ENCODE peak calls at places on chromosome 20, in eight cellular contexts. One of them, this sample, is unnamed.

GRCh38 chr20:47468290-47469050 is 33.2 kb upstream of the NCOA3 start:
- DNase-seq in transverse colon: peak
- DNase-seq in ovary: no peak
- DNase-seq in K562: peak
- DNase-seq in A549: no peak
- DNase-seq in stomach: peak
- DNase-seq in tibial nerve: no peak
- DNase-seq in H1: no peak
- DNase-seq in this sample: no peak

GRCh38 chr20:33162753-33163152 is 5.2 kb upstream of the BPIFA2 start:
- DNase-seq in transverse colon: no peak
- DNase-seq in ovary: no peak
- DNase-seq in K562: no peak
- DNase-seq in A549: no peak
- DNase-seq in stomach: peak
- DNase-seq in tibial nerve: no peak
- DNase-seq in H1: no peak
- DNase-seq in this sample: no peak

GRCh38 chr20:37071481-37071911 is 24.3 kb downstream of the RBL1 start:
- DNase-seq in transverse colon: no peak
- DNase-seq in ovary: no peak
- DNase-seq in K562: no peak
- DNase-seq in A549: no peak
- DNase-seq in stomach: no peak
- DNase-seq in tibial nerve: no peak
- DNase-seq in H1: no peak
- DNase-seq in this sample: no peak

GRCh38 chr20:45735552-45735951 is 13.4 kb downstream of the SPINT4 start:
- DNase-seq in transverse colon: peak
- DNase-seq in ovary: no peak
- DNase-seq in K562: no peak
- DNase-seq in A549: no peak
- DNase-seq in stomach: no peak
- DNase-seq in tibial nerve: no peak
- DNase-seq in H1: no peak
- DNase-seq in this sample: no peak

GRCh38 chr20:6074145-6074561 is 20.3 kb upstream of the LRRN4 start:
- DNase-seq in transverse colon: no peak
- DNase-seq in ovary: no peak
- DNase-seq in K562: peak
- DNase-seq in A549: peak
- DNase-seq in stomach: peak
- DNase-seq in tibial nerve: no peak
- DNase-seq in H1: no peak
- DNase-seq in this sample: peak

GRCh38 chr20:37396520-37397075 is 50.7 kb downstream of the SRC start:
- DNase-seq in transverse colon: no peak
- DNase-seq in ovary: no peak
- DNase-seq in K562: peak
- DNase-seq in A549: no peak
- DNase-seq in stomach: no peak
- DNase-seq in tibial nerve: no peak
- DNase-seq in H1: peak
- DNase-seq in this sample: no peak

GRCh38 chr20:37310951-37311350 is 21.5 kb downstream of the MANBAL start:
- DNase-seq in transverse colon: no peak
- DNase-seq in ovary: peak
- DNase-seq in K562: no peak
- DNase-seq in A549: no peak
- DNase-seq in stomach: no peak
- DNase-seq in tibial nerve: no peak
- DNase-seq in H1: no peak
- DNase-seq in this sample: no peak

GRCh38 chr20:61939691-61940360 is 125.9 kb downstream of the TAF4 start:
- DNase-seq in transverse colon: no peak
- DNase-seq in ovary: no peak
- DNase-seq in K562: no peak
- DNase-seq in A549: no peak
- DNase-seq in stomach: no peak
- DNase-seq in tibial nerve: no peak
- DNase-seq in H1: no peak
- DNase-seq in this sample: no peak

GRCh38 chr20:11502051-11502450 is 415.6 kb upstream of the BTBD3 start:
- DNase-seq in transverse colon: no peak
- DNase-seq in ovary: no peak
- DNase-seq in K562: no peak
- DNase-seq in A549: no peak
- DNase-seq in stomach: no peak
- DNase-seq in tibial nerve: no peak
- DNase-seq in H1: no peak
- DNase-seq in this sample: no peak

GRCh38 chr20:6632187-6632586 is 135.3 kb upstream of the BMP2 start:
- DNase-seq in transverse colon: peak
- DNase-seq in ovary: no peak
- DNase-seq in K562: peak
- DNase-seq in A549: no peak
- DNase-seq in stomach: no peak
- DNase-seq in tibial nerve: no peak
- DNase-seq in H1: no peak
- DNase-seq in this sample: peak

GRCh38 chr20:17872920-17873319 is 95.7 kb downstream of the SNX5 start:
- DNase-seq in transverse colon: no peak
- DNase-seq in ovary: no peak
- DNase-seq in K562: no peak
- DNase-seq in A549: no peak
- DNase-seq in stomach: no peak
- DNase-seq in tibial nerve: no peak
- DNase-seq in H1: no peak
- DNase-seq in this sample: no peak

GRCh38 chr20:35463455-35464300 is 8.3 kb downstream of the CEP250 start:
- DNase-seq in transverse colon: peak
- DNase-seq in ovary: no peak
- DNase-seq in K562: peak
- DNase-seq in A549: peak
- DNase-seq in stomach: peak
- DNase-seq in tibial nerve: no peak
- DNase-seq in H1: no peak
- DNase-seq in this sample: peak

GRCh38 chr20:38728237-38728761 is 4.0 kb downstream of the SLC32A1 start:
- DNase-seq in transverse colon: no peak
- DNase-seq in ovary: no peak
- DNase-seq in K562: no peak
- DNase-seq in A549: no peak
- DNase-seq in stomach: no peak
- DNase-seq in tibial nerve: no peak
- DNase-seq in H1: no peak
- DNase-seq in this sample: no peak

GRCh38 chr20:38725458-38725958 is 1.2 kb downstream of the SLC32A1 start:
- DNase-seq in transverse colon: no peak
- DNase-seq in ovary: no peak
- DNase-seq in K562: no peak
- DNase-seq in A549: no peak
- DNase-seq in stomach: no peak
- DNase-seq in tibial nerve: no peak
- DNase-seq in H1: no peak
- DNase-seq in this sample: no peak

GRCh38 chr20:38725959-38726848 is 1.9 kb downstream of the SLC32A1 start:
- DNase-seq in transverse colon: peak
- DNase-seq in ovary: peak
- DNase-seq in K562: peak
- DNase-seq in A549: peak
- DNase-seq in stomach: peak
- DNase-seq in tibial nerve: no peak
- DNase-seq in H1: no peak
- DNase-seq in this sample: peak

GRCh38 chr20:38727602-38728236 is 3.4 kb downstream of the SLC32A1 start:
- DNase-seq in transverse colon: no peak
- DNase-seq in ovary: no peak
- DNase-seq in K562: no peak
- DNase-seq in A549: no peak
- DNase-seq in stomach: no peak
- DNase-seq in tibial nerve: no peak
- DNase-seq in H1: no peak
- DNase-seq in this sample: no peak

DNA sequence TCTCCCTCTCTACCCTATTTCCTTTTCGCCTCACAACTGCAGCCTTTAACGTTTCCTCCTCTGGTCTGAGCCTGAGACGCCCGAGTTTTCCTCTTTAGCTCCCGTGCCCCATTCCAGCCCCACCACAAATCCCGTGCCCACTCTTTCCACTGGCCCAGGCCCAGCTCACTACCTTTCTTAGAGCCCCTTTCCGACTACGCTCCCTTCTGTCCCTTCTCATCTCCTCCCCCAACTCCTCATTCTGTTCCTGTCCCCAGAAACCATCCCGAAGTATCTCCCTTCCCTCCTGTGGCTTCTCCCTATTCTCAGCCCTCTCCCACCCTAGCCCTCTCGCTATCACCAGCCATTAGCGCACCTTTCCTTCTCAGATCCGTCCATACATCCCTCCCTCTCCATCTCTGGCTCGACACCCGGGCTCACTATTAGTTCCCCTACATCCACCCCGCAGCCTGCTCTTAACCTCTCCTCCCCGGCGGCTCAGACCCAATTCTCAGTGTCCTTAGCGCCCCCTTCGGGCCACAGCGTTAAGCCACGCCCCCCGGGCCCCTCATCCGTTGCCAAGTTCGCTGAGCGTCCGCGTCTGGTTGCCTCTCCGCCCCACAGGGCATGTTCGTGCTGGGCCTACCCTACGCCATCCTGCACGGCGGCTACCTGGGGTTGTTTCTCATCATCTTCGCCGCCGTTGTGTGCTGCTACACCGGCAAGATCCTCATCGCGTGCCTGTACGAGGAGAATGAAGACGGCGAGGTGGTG is 2.7 kb downstream of the SLC32A1 start:
- DNase-seq in transverse colon: no peak
- DNase-seq in ovary: no peak
- DNase-seq in K562: peak
- DNase-seq in A549: no peak
- DNase-seq in stomach: no peak
- DNase-seq in tibial nerve: no peak
- DNase-seq in H1: no peak
- DNase-seq in this sample: peak
- TF ChIP-seq EP300 in transverse colon: no peak
- TF ChIP-seq EP300 in ovary: no peak
- TF ChIP-seq EP300 in K562: no peak
- TF ChIP-seq EP300 in A549: no peak
- TF ChIP-seq EP300 in stomach: no peak
- TF ChIP-seq EP300 in tibial nerve: no peak
- TF ChIP-seq EP300 in H1: no peak
- TF ChIP-seq EP300 in this sample: no peak

GRCh38 chr20:50057409-50058053 is 55.4 kb downstream of the UBE2V1 start:
- DNase-seq in transverse colon: no peak
- DNase-seq in ovary: no peak
- DNase-seq in K562: no peak
- DNase-seq in A549: no peak
- DNase-seq in stomach: no peak
- DNase-seq in tibial nerve: no peak
- DNase-seq in H1: no peak
- DNase-seq in this sample: no peak
- TF ChIP-seq EP300 in transverse colon: no peak
- TF ChIP-seq EP300 in ovary: no peak
- TF ChIP-seq EP300 in K562: no peak
- TF ChIP-seq EP300 in A549: no peak
- TF ChIP-seq EP300 in stomach: no peak
- TF ChIP-seq EP300 in tibial nerve: no peak
- TF ChIP-seq EP300 in H1: no peak
- TF ChIP-seq EP300 in this sample: no peak

GRCh38 chr20:56433221-56433879 is 21.3 kb downstream of the CASS4 start:
- DNase-seq in transverse colon: no peak
- DNase-seq in ovary: no peak
- DNase-seq in K562: no peak
- DNase-seq in A549: no peak
- DNase-seq in stomach: no peak
- DNase-seq in tibial nerve: no peak
- DNase-seq in H1: no peak
- DNase-seq in this sample: no peak

GRCh38 chr20:56429941-56430340 is 17.9 kb downstream of the CASS4 start:
- DNase-seq in transverse colon: no peak
- DNase-seq in ovary: no peak
- DNase-seq in K562: no peak
- DNase-seq in A549: no peak
- DNase-seq in stomach: no peak
- DNase-seq in tibial nerve: no peak
- DNase-seq in H1: no peak
- DNase-seq in this sample: no peak

GRCh38 chr20:56430471-56430870 is 18.4 kb downstream of the CASS4 start:
- DNase-seq in transverse colon: no peak
- DNase-seq in ovary: no peak
- DNase-seq in K562: no peak
- DNase-seq in A549: no peak
- DNase-seq in stomach: no peak
- DNase-seq in tibial nerve: no peak
- DNase-seq in H1: no peak
- DNase-seq in this sample: no peak

GRCh38 chr20:56430957-56431356 is 18.9 kb downstream of the CASS4 start:
- DNase-seq in transverse colon: no peak
- DNase-seq in ovary: no peak
- DNase-seq in K562: no peak
- DNase-seq in A549: no peak
- DNase-seq in stomach: no peak
- DNase-seq in tibial nerve: no peak
- DNase-seq in H1: no peak
- DNase-seq in this sample: no peak

DNA sequence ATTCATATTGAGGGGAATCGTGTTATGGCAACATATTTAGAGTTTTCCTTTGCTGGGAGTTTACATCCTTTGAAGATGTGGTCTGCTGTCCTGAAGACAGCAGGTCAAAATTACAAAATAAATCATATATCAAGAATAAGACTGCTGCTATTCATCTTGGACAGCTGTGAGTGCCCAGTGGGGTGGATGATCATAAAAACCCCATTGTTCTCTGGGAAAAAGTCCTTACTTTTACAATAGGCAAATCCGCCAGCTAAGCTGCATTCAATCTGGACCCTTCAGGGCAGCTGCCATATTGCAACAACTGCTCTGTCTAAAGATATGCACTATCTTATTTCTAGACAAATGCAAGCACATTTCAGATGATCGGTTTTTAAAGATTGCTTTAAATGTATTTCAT is 19.4 kb downstream of the CASS4 start:
- DNase-seq in transverse colon: no peak
- DNase-seq in ovary: no peak
- DNase-seq in K562: no peak
- DNase-seq in A549: no peak
- DNase-seq in stomach: no peak
- DNase-seq in tibial nerve: no peak
- DNase-seq in H1: no peak
- DNase-seq in this sample: no peak
- TF ChIP-seq EP300 in transverse colon: no peak
- TF ChIP-seq EP300 in ovary: no peak
- TF ChIP-seq EP300 in K562: no peak
- TF ChIP-seq EP300 in A549: no peak
- TF ChIP-seq EP300 in stomach: no peak
- TF ChIP-seq EP300 in tibial nerve: no peak
- TF ChIP-seq EP300 in H1: no peak
- TF ChIP-seq EP300 in this sample: no peak

DNA sequence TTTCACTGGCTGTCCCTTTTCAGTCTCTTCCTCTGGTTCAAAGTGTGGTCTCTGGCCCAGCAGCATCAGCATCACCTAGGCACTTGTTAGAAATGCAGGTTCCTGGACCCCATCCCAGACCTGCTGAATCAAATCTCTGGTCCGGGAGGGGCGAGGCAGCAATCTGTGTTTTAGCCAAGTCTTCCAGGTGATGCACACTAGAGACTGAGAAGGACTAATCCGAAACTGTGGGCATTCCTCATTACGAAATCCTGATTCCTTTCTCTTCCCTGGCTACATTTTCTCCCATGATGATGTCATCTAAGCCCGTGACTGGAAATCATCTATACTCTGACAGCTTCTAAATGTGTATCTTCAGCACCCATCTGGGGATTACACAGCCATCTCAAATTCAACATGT is 39.7 kb upstream of the PRND start:
- DNase-seq in transverse colon: no peak
- DNase-seq in ovary: no peak
- DNase-seq in K562: no peak
- DNase-seq in A549: no peak
- DNase-seq in stomach: no peak
- DNase-seq in tibial nerve: no peak
- DNase-seq in H1: no peak
- DNase-seq in this sample: no peak
- TF ChIP-seq EP300 in transverse colon: no peak
- TF ChIP-seq EP300 in ovary: no peak
- TF ChIP-seq EP300 in K562: no peak
- TF ChIP-seq EP300 in A549: no peak
- TF ChIP-seq EP300 in stomach: no peak
- TF ChIP-seq EP300 in tibial nerve: no peak
- TF ChIP-seq EP300 in H1: no peak
- TF ChIP-seq EP300 in this sample: no peak

This sample was measured in HepG2.